ENCODE peak calls at places on chromosomes 11 and 22, in seven cellular contexts. Y, I, B, E, S, C and F are unnamed samples.

GRCh38 chr11:64583296-64584262 is 7.4 kb upstream of the SLC22A12 start:
- DNase-seq in Y (no peak), S (no peak), B (peak; percentile 25), E (peak; percentile 61), I (no peak), C (no peak), F (no peak)

GRCh38 chr22:47168441-47168840 is 406.0 kb downstream of the TBC1D22A start:
- DNase-seq in B (no peak), C (no peak), Y (no peak), E (no peak), S (no peak), I (no peak), F (no peak)

GRCh38 chr11:94766656-94767291 is 1.4 kb upstream of the AMOTL1 start:
- DNase-seq in C (no peak), B (peak; percentile 13), I (no peak), S (no peak), Y (no peak), E (no peak), F (no peak)

GRCh38 chr11:1414650-1415049 is 24.9 kb downstream of the BRSK2 start:
- DNase-seq in Y (no peak), E (no peak), S (no peak), B (no peak), C (no peak), I (no peak), F (no peak)

GRCh38 chr11:124482362-124483147 is 37.1 kb upstream of the OR8B8 start:
- DNase-seq in I (no peak), Y (no peak), E (no peak), S (no peak), C (no peak), B (peak; percentile 54), F (no peak)

GRCh38 chr22:25623310-25623734 is 58.8 kb downstream of the GRK3 start:
- DNase-seq in I (no peak), B (no peak), E (no peak), Y (no peak), S (no peak), C (no peak), F (no peak)

GRCh38 chr11:111419641-111420327 is 40.7 kb upstream of the POU2AF1 start:
- DNase-seq in E (no peak), B (no peak), Y (no peak), S (no peak), I (no peak), C (no peak), F (no peak)

GRCh38 chr11:78390809-78391208 is 26.8 kb downstream of the GAB2 start:
- DNase-seq in S (no peak), C (no peak), Y (no peak), E (no peak), B (no peak), I (no peak), F (no peak)

GRCh38 chr11:86475027-86475426 is 100.3 kb downstream of the CCDC81 start:
- DNase-seq in Y (no peak), B (no peak), C (no peak), E (no peak), I (no peak), S (no peak), F (no peak)

GRCh38 chr11:93521086-93521485 is 22.1 kb downstream of the SMCO4 start:
- DNase-seq in B (no peak), Y (no peak), E (no peak), C (no peak), I (no peak), S (no peak), F (no peak)

GRCh38 chr22:32623943-32624342 is 149.3 kb downstream of the FBXO7 start:
- DNase-seq in Y (no peak), E (peak; percentile 86), S (no peak), C (no peak), I (no peak), B (peak; percentile 80), F (no peak)

GRCh38 chr22:39225591-39225990 is 19.2 kb downstream of the PDGFB start:
- DNase-seq in Y (no peak), S (no peak), E (no peak), B (no peak), C (no peak), I (no peak), F (no peak)

GRCh38 chr22:37161442-37161841 is 11.7 kb upstream of the IL2RB start:
- DNase-seq in C (no peak), Y (no peak), I (no peak), S (no peak), B (no peak), E (no peak), F (no peak)

GRCh38 chr22:25351631-25352293 is 132.3 kb downstream of the CRYBB2 start:
- DNase-seq in I (no peak), E (no peak), C (no peak), B (no peak), Y (no peak), S (no peak), F (no peak)

GRCh38 chr11:44604171-44604581 is 38.7 kb downstream of the CD82 start:
- DNase-seq in B (no peak), S (no peak), E (no peak), C (no peak), I (no peak), Y (no peak), F (no peak)

GRCh38 chr11:73196576-73196975 is 21.5 kb upstream of the P2RY2 start:
- DNase-seq in I (no peak), Y (no peak), B (no peak), S (no peak), E (no peak), C (no peak), F (no peak)

GRCh38 chr22:36398602-36399472 is 11.1 kb upstream of the MYH9 start:
- DNase-seq in S (no peak), B (no peak), E (peak; percentile 71), I (no peak), C (no peak), Y (no peak), F (no peak)

GRCh38 chr11:45170484-45170883 is 24.0 kb downstream of the PRDM11 start:
- DNase-seq in E (no peak), C (no peak), Y (no peak), B (no peak), I (no peak), S (no peak), F (no peak)

GRCh38 chr22:39462443-39463147 is 5.8 kb downstream of the MGAT3 start:
- DNase-seq in E (no peak), Y (no peak), S (no peak), I (no peak), B (peak; percentile 51), C (peak; percentile 43), F (no peak)

GRCh38 chr11:20759541-20759940 is 90.2 kb downstream of the NELL1 start:
- DNase-seq in C (no peak), I (no peak), S (no peak), E (no peak), B (no peak), Y (no peak), F (no peak)

GRCh38 chr11:133526790-133527189 is 5.5 kb downstream of the OPCML start:
- DNase-seq in Y (no peak), B (peak; percentile 28), E (no peak), S (no peak), I (no peak), C (no peak), F (no peak)

GRCh38 chr11:68269414-68270081 is 2.2 kb downstream of the C11orf24 start:
- DNase-seq in S (no peak), E (peak; percentile 79), I (no peak), B (no peak), C (no peak), Y (no peak), F (no peak)

GRCh38 chr22:23862103-23862502 is 4.4 kb downstream of the SLC2A11 start:
- DNase-seq in B (no peak), Y (no peak), E (peak; percentile 62), I (no peak), S (peak; percentile 37), C (peak; percentile 36), F (peak; percentile 82)

GRCh38 chr22:37681001-37681424 is 5.1 kb upstream of the NOL12 start:
- DNase-seq in Y (no peak), B (no peak), I (no peak), C (no peak), E (no peak), S (no peak), F (no peak)

GRCh38 chr22:35678836-35679235 is 30.6 kb downstream of the APOL6 start:
- DNase-seq in S (no peak), B (no peak), Y (no peak), E (no peak), I (no peak), C (no peak), F (no peak)

GRCh38 chr11:74570266-74571061 is 21.9 kb upstream of the POLD3 start:
- DNase-seq in B (peak; percentile 18), E (peak; percentile 68), S (peak; percentile 43), I (no peak), Y (peak; percentile 24), C (peak; percentile 46), F (peak; percentile 68)

GRCh38 chr11:61733120-61733978 is 19.1 kb upstream of the MYRF start:
- DNase-seq in Y (peak; percentile 52), B (peak; percentile 88), E (peak; percentile 96), I (peak; percentile 78), S (peak; percentile 69), C (peak; percentile 86), F (peak; percentile 96)

GRCh38 chr11:94525933-94526332 is 13.7 kb downstream of the C11orf97 start:
- DNase-seq in C (no peak), B (peak; percentile 77), E (peak; percentile 58), S (no peak), Y (no peak), I (no peak), F (no peak)

GRCh38 chr11:120547871-120548681 is 36.5 kb downstream of the GRIK4 start:
- DNase-seq in B (peak; percentile 91), I (no peak), C (no peak), Y (no peak), E (peak; percentile 96), S (no peak), F (peak; percentile 66)

GRCh38 chr11:118928108-118928869 is 2.6 kb upstream of the BCL9L start:
- DNase-seq in E (peak; percentile 97), S (peak; percentile 87), C (peak; percentile 94), Y (peak; percentile 93), B (peak; percentile 92), I (peak; percentile 84), F (peak; percentile 91)

GRCh38 chr11:9276571-9276970 is 11.4 kb upstream of the DENND5A start:
- DNase-seq in E (no peak), C (no peak), S (peak; percentile 28), I (no peak), Y (no peak), B (no peak), F (peak; percentile 42)

GRCh38 chr22:48753752-48754517 is 1073.7 kb downstream of the BRD1 start:
- DNase-seq in C (no peak), S (no peak), B (no peak), I (no peak), Y (no peak), E (peak; percentile 3), F (no peak)